ENCODE peak calls at places on chromosomes 12 and 14, in nine cellular contexts. Y, E, Q, P, N, L, U, Z and B are unnamed samples.

GRCh38 chr12:108567974-108568652 is 5.7 kb downstream of the ISCU start:
- DNase-seq in Y (no peak), E (no peak), Q (no peak), P (no peak), N (no peak), L (peak), U (no peak), Z (peak), B (no peak)

GRCh38 chr14:36820111-36820709 is 158.6 kb downstream of the PAX9 start:
- DNase-seq in Y (no peak), E (peak), Q (no peak), P (no peak), N (no peak), L (no peak), U (no peak), Z (no peak), B (no peak)

GRCh38 chr12:3084742-3085141 is 7.6 kb downstream of the TSPAN9 start:
- DNase-seq in Y (no peak), E (no peak), Q (no peak), P (no peak), N (no peak), L (no peak), U (no peak), Z (no peak), B (no peak)

GRCh38 chr12:54977857-54978256 is 6.7 kb downstream of the TESPA1 start:
- DNase-seq in Y (no peak), E (no peak), Q (no peak), P (peak), N (no peak), L (no peak), U (no peak), Z (no peak), B (peak)

GRCh38 chr12:111448831-111449790 is 43.4 kb downstream of the SH2B3 start:
- DNase-seq in Y (peak), E (no peak), Q (no peak), P (no peak), N (no peak), L (peak), U (peak), Z (no peak), B (no peak)

GRCh38 chr12:101297661-101298060 is 17.8 kb downstream of the UTP20 start:
- DNase-seq in Y (no peak), E (no peak), Q (no peak), P (no peak), N (no peak), L (no peak), U (no peak), Z (no peak), B (no peak)

GRCh38 chr12:94545937-94546771 is 86.5 kb upstream of the CEP83 start:
- DNase-seq in Y (no peak), E (peak), Q (peak), P (peak), N (peak), L (no peak), U (peak), Z (peak), B (peak)

GRCh38 chr12:47843226-47843980 is 23.7 kb upstream of the HDAC7 start:
- DNase-seq in Y (no peak), E (no peak), Q (no peak), P (no peak), N (no peak), L (no peak), U (no peak), Z (no peak), B (no peak)

GRCh38 chr12:79451988-79452387 is 238.8 kb downstream of the PAWR start:
- DNase-seq in Y (no peak), E (peak), Q (peak), P (no peak), N (peak), L (peak), U (peak), Z (peak), B (no peak)

GRCh38 chr14:44961151-44961729 is 507 bp downstream of the KLHL28 start:
- DNase-seq in Y (no peak), E (peak), Q (no peak), P (peak), N (peak), L (peak), U (peak), Z (peak), B (peak)

GRCh38 chr12:123148223-123148622 is 2.7 kb downstream of the PITPNM2 start:
- DNase-seq in Y (no peak), E (no peak), Q (no peak), P (no peak), N (no peak), L (peak), U (no peak), Z (no peak), B (no peak)

GRCh38 chr12:113427882-113428281 is 5.7 kb downstream of the SDSL start:
- DNase-seq in Y (no peak), E (no peak), Q (no peak), P (no peak), N (no peak), L (no peak), U (no peak), Z (peak), B (no peak)

GRCh38 chr12:49201595-49202295 is 12.9 kb upstream of the TUBA1A start:
- DNase-seq in Y (no peak), E (peak), Q (no peak), P (peak), N (no peak), L (peak), U (no peak), Z (no peak), B (peak)

GRCh38 chr14:92785601-92786426 is 8.3 kb upstream of the GOLGA5 start:
- DNase-seq in Y (no peak), E (peak), Q (peak), P (peak), N (no peak), L (no peak), U (no peak), Z (no peak), B (peak)

GRCh38 chr12:2013527-2014223 is 9.4 kb upstream of the DCP1B start:
- DNase-seq in Y (no peak), E (no peak), Q (no peak), P (no peak), N (no peak), L (no peak), U (no peak), Z (no peak), B (no peak)

GRCh38 chr14:58331111-58331510 is 32.8 kb downstream of the ARID4A start:
- DNase-seq in Y (peak), E (peak), Q (peak), P (peak), N (peak), L (peak), U (peak), Z (peak), B (peak)

GRCh38 chr12:117438809-117439208 is 77.4 kb upstream of the NOS1 start:
- DNase-seq in Y (no peak), E (no peak), Q (no peak), P (no peak), N (no peak), L (no peak), U (no peak), Z (no peak), B (no peak)

GRCh38 chr12:117440384-117440783 is 79.0 kb upstream of the NOS1 start:
- DNase-seq in Y (no peak), E (no peak), Q (no peak), P (no peak), N (no peak), L (no peak), U (no peak), Z (no peak), B (no peak)

GRCh38 chr12:117441751-117442150 is 80.3 kb upstream of the NOS1 start:
- DNase-seq in Y (no peak), E (peak), Q (no peak), P (no peak), N (no peak), L (peak), U (no peak), Z (peak), B (no peak)

GRCh38 chr12:117444781-117445180 is 83.4 kb upstream of the NOS1 start:
- DNase-seq in Y (no peak), E (no peak), Q (no peak), P (no peak), N (no peak), L (no peak), U (no peak), Z (no peak), B (no peak)

GRCh38 chr12:117439531-117440001 is 78.1 kb upstream of the NOS1 start:
- DNase-seq in Y (no peak), E (no peak), Q (no peak), P (no peak), N (no peak), L (no peak), U (no peak), Z (peak), B (no peak)
- TF ChIP-seq POLR2A in Y (no peak), E (no peak), Q (no peak), P (no peak), N (no peak), L (no peak), U (no peak), Z (no peak), B (no peak)

GRCh38 chr14:68564826-68565760 is 227.8 kb downstream of the ZFP36L1 start:
- DNase-seq in Y (no peak), E (no peak), Q (no peak), P (peak), N (no peak), L (peak), U (no peak), Z (no peak), B (no peak)

GRCh38 chr14:68562911-68563255 is 230.0 kb downstream of the ZFP36L1 start:
- DNase-seq in Y (no peak), E (no peak), Q (no peak), P (no peak), N (no peak), L (peak), U (no peak), Z (no peak), B (no peak)

GRCh38 chr14:68561531-68562007 is 231.3 kb downstream of the ZFP36L1 start:
- DNase-seq in Y (no peak), E (no peak), Q (no peak), P (no peak), N (no peak), L (peak), U (no peak), Z (no peak), B (no peak)

GRCh38 chr14:68564236-68564825 is 228.5 kb downstream of the ZFP36L1 start:
- DNase-seq in Y (no peak), E (no peak), Q (no peak), P (no peak), N (no peak), L (peak), U (no peak), Z (peak), B (no peak)

GRCh38 chr14:68563256-68564131 is 229.4 kb downstream of the ZFP36L1 start:
- DNase-seq in Y (no peak), E (no peak), Q (no peak), P (no peak), N (no peak), L (peak), U (no peak), Z (peak), B (no peak)
- TF ChIP-seq POLR2A in Y (no peak), E (no peak), Q (no peak), P (no peak), N (no peak), L (no peak), U (no peak), Z (no peak), B (no peak)

GRCh38 chr12:32896438-32897275 is at the start of gene PKP2:
- DNase-seq in Y (no peak), E (peak), Q (peak), P (peak), N (peak), L (peak), U (peak), Z (peak), B (peak)
- TF ChIP-seq POLR2A in Y (no peak), E (peak), Q (peak), P (peak), N (peak), L (no peak), U (peak), Z (no peak), B (no peak)

GRCh38 chr12:71662861-71663560 is 637 bp downstream of the ZFC3H1 start:
- DNase-seq in Y (peak), E (peak), Q (peak), P (peak), N (peak), L (peak), U (peak), Z (peak), B (peak)
- TF ChIP-seq POLR2A in Y (no peak), E (no peak), Q (peak), P (no peak), N (peak), L (no peak), U (peak), Z (no peak), B (no peak)

GRCh38 chr14:28785096-28785952 is 18.7 kb downstream of the FOXG1 start:
- DNase-seq in Y (no peak), E (no peak), Q (no peak), P (no peak), N (no peak), L (no peak), U (no peak), Z (no peak), B (no peak)
- TF ChIP-seq POLR2A in Y (no peak), E (no peak), Q (peak), P (no peak), N (no peak), L (no peak), U (no peak), Z (no peak), B (no peak)

DNA sequence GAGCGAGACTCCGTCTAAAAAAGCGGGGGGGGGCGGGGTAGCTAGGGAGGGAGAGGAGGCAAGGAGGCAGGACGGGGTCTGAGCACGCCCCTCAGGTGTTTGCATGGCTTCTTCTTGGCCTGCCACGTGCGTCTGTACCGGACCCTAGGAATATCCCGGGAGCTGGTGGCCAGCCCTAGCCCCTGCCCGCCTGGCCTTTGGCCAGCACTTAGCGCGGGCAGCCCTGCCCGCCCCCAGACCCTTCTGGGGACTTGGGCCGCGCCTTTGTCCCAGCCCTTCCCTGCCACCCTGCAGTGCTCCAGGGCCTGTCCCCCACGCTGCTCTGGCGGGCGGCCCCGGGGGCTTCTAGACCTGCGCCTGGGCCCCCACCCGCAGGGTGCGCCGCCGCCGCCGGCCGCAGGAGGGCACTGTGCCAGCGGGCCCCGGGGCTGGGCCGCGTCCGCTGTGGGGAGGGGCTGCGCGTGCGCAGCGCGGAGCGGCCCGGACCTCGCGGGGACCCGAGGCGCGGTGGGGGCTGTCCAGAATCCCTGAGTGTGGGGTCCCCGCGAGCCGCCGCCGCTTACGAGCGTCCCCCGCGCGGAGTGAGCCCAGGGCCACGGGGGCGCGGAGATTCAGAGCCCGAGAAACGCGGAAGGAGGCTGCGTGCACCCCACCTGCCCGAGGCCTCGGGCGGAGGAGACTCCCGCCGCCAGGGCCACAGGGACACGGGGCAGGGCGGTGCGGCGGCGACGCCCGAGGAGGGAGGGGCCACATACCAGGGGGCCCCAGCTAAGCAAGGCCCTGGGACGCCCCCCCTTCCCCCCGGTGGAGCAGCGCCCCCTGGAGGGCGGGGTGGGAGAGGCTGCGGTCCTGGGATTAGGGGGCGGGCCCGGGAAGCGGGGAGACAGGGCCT is 21.0 kb downstream of the SLC25A29 start:
- DNase-seq in Y (no peak), E (peak), Q (peak), P (peak), N (peak), L (peak), U (peak), Z (peak), B (peak)
- TF ChIP-seq POLR2A in Y (no peak), E (peak), Q (peak), P (peak), N (peak), L (no peak), U (peak), Z (no peak), B (peak)

GRCh38 chr12:51047655-51048540 is at the start of gene LETMD1:
- DNase-seq in Y (peak), E (peak), Q (peak), P (peak), N (peak), L (peak), U (peak), Z (peak), B (peak)
- TF ChIP-seq POLR2A in Y (peak), E (peak), Q (peak), P (peak), N (peak), L (no peak), U (peak), Z (no peak), B (peak)

GRCh38 chr12:118145798-118146156 is 9.9 kb downstream of the PEBP1 start:
- DNase-seq in Y (no peak), E (no peak), Q (no peak), P (no peak), N (no peak), L (no peak), U (no peak), Z (no peak), B (no peak)
- TF ChIP-seq POLR2A in Y (no peak), E (no peak), Q (no peak), P (no peak), N (no peak), L (no peak), U (no peak), Z (no peak), B (no peak)

DNA sequence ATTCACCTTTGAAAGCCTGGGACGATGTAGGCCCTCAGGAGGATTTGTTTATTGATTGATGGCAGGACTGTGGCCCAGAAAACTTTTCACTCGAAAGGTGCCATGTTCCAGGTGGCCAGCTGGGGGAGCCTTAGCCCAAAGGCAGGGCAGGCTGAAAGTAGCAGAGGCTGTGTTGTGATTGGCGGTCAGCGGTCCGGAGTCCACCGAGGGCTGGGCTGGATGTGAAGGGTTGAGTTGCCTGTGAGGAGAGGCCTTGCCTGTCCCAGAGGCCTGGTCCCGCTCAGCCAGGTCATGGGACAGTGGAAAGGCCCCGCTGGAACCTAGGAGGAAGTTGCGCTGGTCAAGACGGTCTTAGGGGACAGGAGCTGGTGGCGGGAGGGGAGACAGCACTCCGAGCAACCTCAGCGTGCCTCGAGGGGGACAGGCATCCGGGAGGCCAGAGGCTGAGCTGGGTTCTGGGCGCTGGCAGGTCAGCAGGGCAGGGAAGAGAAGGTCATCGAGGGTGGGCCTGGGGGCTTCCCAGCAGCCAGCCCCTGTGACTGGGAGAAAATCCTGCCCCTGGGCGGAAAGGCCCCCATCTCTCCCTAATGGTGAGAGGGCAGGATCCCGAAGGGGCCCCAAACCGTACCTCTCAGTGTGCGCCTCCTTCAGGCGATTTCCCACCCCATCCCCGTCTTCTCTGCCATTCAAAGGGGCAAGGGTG is 26.3 kb downstream of the CMA1 start:
- DNase-seq in Y (no peak), E (peak), Q (peak), P (peak), N (peak), L (no peak), U (peak), Z (peak), B (peak)
- TF ChIP-seq POLR2A in Y (no peak), E (no peak), Q (no peak), P (no peak), N (no peak), L (no peak), U (no peak), Z (no peak), B (no peak)